ENCODE peak calls at places on chromosome 7, in seven cellular contexts. D, O, R, Z, S, Q and G are unnamed samples.

GRCh38 chr7:145169908-145170307 is 334.1 kb upstream of the TPK1 start:
- DNase-seq in D (no peak), O (no peak), R (no peak), Z (no peak), S (peak), Q (no peak), G (no peak)

GRCh38 chr7:79063019-79063698 is 390.3 kb downstream of the MAGI2 start:
- DNase-seq in D (peak), O (no peak), R (no peak), Z (no peak), S (no peak), Q (no peak), G (no peak)

GRCh38 chr7:104231054-104232046 is 23.5 kb upstream of the ORC5 start:
- DNase-seq in D (peak), O (peak), R (peak), Z (peak), S (peak), Q (peak), G (peak)

GRCh38 chr7:32206987-32207386 is 136.8 kb upstream of the PDE1C start:
- DNase-seq in D (peak), O (peak), R (peak), Z (peak), S (peak), Q (no peak), G (peak)

GRCh38 chr7:131513245-131514061 is 43.0 kb downstream of the PODXL start:
- DNase-seq in D (peak), O (peak), R (peak), Z (peak), S (peak), Q (peak), G (peak)

GRCh38 chr7:47635091-47636090 is 53.5 kb upstream of the TNS3 start:
- DNase-seq in D (no peak), O (no peak), R (no peak), Z (peak), S (peak), Q (peak), G (peak)

GRCh38 chr7:32299133-32299702 is 191.0 kb downstream of the LSM5 start:
- DNase-seq in D (no peak), O (peak), R (peak), Z (peak), S (peak), Q (no peak), G (peak)

GRCh38 chr7:26645126-26645525 is 219.3 kb downstream of the SKAP2 start:
- DNase-seq in D (no peak), O (no peak), R (no peak), Z (no peak), S (no peak), Q (no peak), G (no peak)

GRCh38 chr7:134058521-134058920 is 68.6 kb upstream of the LRGUK start:
- DNase-seq in D (no peak), O (no peak), R (no peak), Z (no peak), S (no peak), Q (no peak), G (no peak)

GRCh38 chr7:43244782-43245181 is 132.3 kb downstream of the HECW1 start:
- DNase-seq in D (no peak), O (no peak), R (no peak), Z (no peak), S (no peak), Q (no peak), G (no peak)

GRCh38 chr7:43248961-43249807 is 136.7 kb downstream of the HECW1 start:
- DNase-seq in D (peak), O (no peak), R (peak), Z (no peak), S (peak), Q (no peak), G (no peak)

GRCh38 chr7:43247757-43248156 is 135.3 kb downstream of the HECW1 start:
- DNase-seq in D (no peak), O (no peak), R (no peak), Z (no peak), S (no peak), Q (no peak), G (no peak)

GRCh38 chr7:43249808-43250145 is 137.3 kb downstream of the HECW1 start:
- DNase-seq in D (no peak), O (no peak), R (no peak), Z (no peak), S (no peak), Q (no peak), G (no peak)

GRCh38 chr7:43248553-43248952 is 136.1 kb downstream of the HECW1 start:
- DNase-seq in D (no peak), O (no peak), R (no peak), Z (no peak), S (no peak), Q (no peak), G (no peak)
- H3K4ac ChIP-seq in D (peak), O (no peak), R (no peak), Z (no peak), S (no peak), Q (no peak), G (no peak)

DNA sequence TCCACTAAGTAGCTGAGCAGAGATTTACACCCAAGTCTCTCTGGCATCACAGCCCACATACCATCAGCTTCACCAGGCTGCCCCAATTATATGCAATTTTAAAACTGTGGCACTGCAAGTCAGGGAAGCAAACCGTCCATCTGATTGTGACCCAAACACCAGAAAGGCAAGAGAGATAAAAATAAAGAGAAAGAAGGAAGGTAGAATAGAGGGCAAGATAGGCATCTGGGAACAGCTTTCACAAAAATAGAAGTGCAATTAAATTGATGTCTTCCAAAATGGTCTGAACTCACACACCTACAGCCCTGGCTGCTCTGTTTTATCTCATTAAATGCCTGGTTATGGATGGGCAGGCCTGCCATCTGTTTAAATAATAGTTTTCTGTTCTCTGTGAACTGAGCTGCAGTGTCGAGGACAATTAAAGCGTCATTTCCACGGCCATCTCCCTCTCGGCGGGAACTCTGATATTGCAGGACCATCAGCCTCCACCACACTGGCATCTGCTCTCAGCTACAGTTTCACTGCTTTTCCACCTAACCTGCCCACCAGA is 509.1 kb downstream of the INHBA start:
- DNase-seq in D (no peak), O (no peak), R (no peak), Z (no peak), S (no peak), Q (no peak), G (no peak)
- H3K4ac ChIP-seq in D (no peak), O (no peak), R (no peak), Z (no peak), S (no peak), Q (no peak), G (no peak)

GRCh38 chr7:139695616-139696015 is 82.2 kb downstream of the HIPK2 start:
- DNase-seq in D (no peak), O (no peak), R (no peak), Z (no peak), S (no peak), Q (no peak), G (no peak)
- H3K4ac ChIP-seq in D (no peak), O (no peak), R (no peak), Z (no peak), S (no peak), Q (no peak), G (no peak)

GRCh38 chr7:40566879-40567278 is 432.1 kb downstream of the SUGCT start:
- DNase-seq in D (no peak), O (no peak), R (no peak), Z (no peak), S (no peak), Q (no peak), G (no peak)
- H3K4ac ChIP-seq in D (no peak), O (no peak), R (no peak), Z (no peak), S (no peak), Q (no peak), G (no peak)

GRCh38 chr7:44846816-44847508 is 925 bp downstream of the H2AZ2 start:
- DNase-seq in D (no peak), O (no peak), R (no peak), Z (no peak), S (no peak), Q (peak), G (no peak)
- H3K4ac ChIP-seq in D (peak), O (no peak), R (no peak), Z (no peak), S (peak), Q (peak), G (no peak)

DNA sequence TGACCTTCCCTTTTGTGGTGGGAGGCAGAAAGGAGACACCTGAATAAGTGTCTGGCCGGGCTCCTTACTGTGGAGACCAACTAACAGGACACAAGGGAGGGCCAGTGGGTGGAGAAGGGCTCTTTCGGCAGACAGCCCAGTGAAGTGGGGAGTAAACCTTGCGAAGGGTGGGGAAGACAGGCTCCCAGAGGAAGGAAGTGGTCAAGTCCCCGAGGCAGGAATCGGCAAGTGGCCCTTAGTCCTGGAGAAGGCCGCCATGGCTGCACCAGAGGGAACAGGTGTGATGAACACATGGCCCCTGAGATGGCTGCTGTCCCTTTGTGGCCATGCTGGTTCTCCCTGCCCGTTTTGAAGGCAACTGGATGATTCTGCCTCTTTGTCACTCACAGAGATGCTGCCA is 187.2 kb upstream of the IGFBP3 start:
- DNase-seq in D (no peak), O (no peak), R (no peak), Z (no peak), S (no peak), Q (no peak), G (no peak)
- H3K4ac ChIP-seq in D (no peak), O (no peak), R (no peak), Z (no peak), S (no peak), Q (peak), G (no peak)